ENCODE peak calls at places on chromosomes 2 and 18, in five cellular contexts. One of them, this sample, is unnamed.

GRCh38 chr2:43368483-43369385 is 142.3 kb upstream of the ZFP36L2 start:
- DNase-seq in HCT116: no peak
- DNase-seq in HepG2: no peak
- DNase-seq in A549: no peak
- DNase-seq in K562: no peak
- DNase-seq in this sample: peak; percentile 21

GRCh38 chr2:161681043-161681442 is 56.8 kb downstream of the SLC4A10 start:
- DNase-seq in A549: no peak
- DNase-seq in HepG2: no peak
- DNase-seq in K562: no peak
- DNase-seq in HCT116: peak; percentile 57
- DNase-seq in this sample: no peak

GRCh38 chr2:158130832-158131473 is 29.3 kb downstream of the UPP2 start:
- DNase-seq in K562: no peak
- DNase-seq in HCT116: no peak
- DNase-seq in HepG2: peak; percentile 96
- DNase-seq in A549: no peak
- DNase-seq in this sample: no peak

GRCh38 chr2:226733189-226733858 is 66.3 kb downstream of the IRS1 start:
- DNase-seq in A549: peak; percentile 26
- DNase-seq in HCT116: no peak
- DNase-seq in K562: no peak
- DNase-seq in HepG2: peak; percentile 98
- DNase-seq in this sample: no peak

GRCh38 chr2:80548469-80548868 is 243.9 kb upstream of the LRRTM1 start:
- DNase-seq in A549: no peak
- DNase-seq in HepG2: no peak
- DNase-seq in K562: no peak
- DNase-seq in HCT116: no peak
- DNase-seq in this sample: no peak

GRCh38 chr2:126859631-126860030 is 39.1 kb upstream of the TEX51 start:
- DNase-seq in HCT116: no peak
- DNase-seq in A549: no peak
- DNase-seq in K562: no peak
- DNase-seq in HepG2: no peak
- DNase-seq in this sample: no peak

GRCh38 chr18:44758821-44759624 is 78.3 kb downstream of the SETBP1 start:
- DNase-seq in K562: no peak
- DNase-seq in HCT116: no peak
- DNase-seq in A549: no peak
- DNase-seq in HepG2: no peak
- DNase-seq in this sample: peak; percentile 48

GRCh38 chr2:98118852-98119251 is 31.9 kb downstream of the VWA3B start:
- DNase-seq in HepG2: no peak
- DNase-seq in K562: no peak
- DNase-seq in A549: no peak
- DNase-seq in HCT116: no peak
- DNase-seq in this sample: no peak

GRCh38 chr18:11362856-11363255 is 213.5 kb upstream of the PIEZO2 start:
- DNase-seq in HCT116: no peak
- DNase-seq in HepG2: no peak
- DNase-seq in A549: no peak
- DNase-seq in K562: no peak
- DNase-seq in this sample: no peak

GRCh38 chr18:73318732-73319479 is 451.1 kb upstream of the NETO1 start:
- DNase-seq in K562: no peak
- DNase-seq in A549: no peak
- DNase-seq in HepG2: no peak
- DNase-seq in HCT116: no peak
- DNase-seq in this sample: no peak

GRCh38 chr2:30323499-30323898 is 92.2 kb downstream of the LBH start:
- DNase-seq in A549: no peak
- DNase-seq in K562: no peak
- DNase-seq in HCT116: no peak
- DNase-seq in HepG2: no peak
- DNase-seq in this sample: no peak

GRCh38 chr2:215830313-215830712 is 183.0 kb downstream of the MREG start:
- DNase-seq in A549: no peak
- DNase-seq in K562: peak; percentile 71
- DNase-seq in HepG2: peak; percentile 55
- DNase-seq in HCT116: peak; percentile 12
- DNase-seq in this sample: peak; percentile 23

GRCh38 chr2:218327451-218327850 is 29.2 kb upstream of the CATIP start:
- DNase-seq in A549: no peak
- DNase-seq in K562: no peak
- DNase-seq in HCT116: no peak
- DNase-seq in HepG2: no peak
- DNase-seq in this sample: peak; percentile 76

GRCh38 chr2:231924889-231925275 is 1.3 kb downstream of the NPPC start:
- DNase-seq in A549: peak; percentile 36
- DNase-seq in HepG2: no peak
- DNase-seq in HCT116: no peak
- DNase-seq in K562: no peak
- DNase-seq in this sample: no peak

GRCh38 chr2:84940088-84940470 is 30.9 kb upstream of the KCMF1 start:
- DNase-seq in HepG2: no peak
- DNase-seq in A549: no peak
- DNase-seq in K562: no peak
- DNase-seq in HCT116: no peak
- DNase-seq in this sample: no peak

GRCh38 chr2:71187589-71187988 is 39.3 kb downstream of the PAIP2B start:
- DNase-seq in HCT116: no peak
- DNase-seq in HepG2: no peak
- DNase-seq in K562: no peak
- DNase-seq in A549: no peak
- DNase-seq in this sample: no peak

GRCh38 chr2:71186973-71187372 is 39.9 kb downstream of the PAIP2B start:
- DNase-seq in HepG2: no peak
- DNase-seq in A549: no peak
- DNase-seq in HCT116: no peak
- DNase-seq in K562: no peak
- DNase-seq in this sample: no peak

DNA sequence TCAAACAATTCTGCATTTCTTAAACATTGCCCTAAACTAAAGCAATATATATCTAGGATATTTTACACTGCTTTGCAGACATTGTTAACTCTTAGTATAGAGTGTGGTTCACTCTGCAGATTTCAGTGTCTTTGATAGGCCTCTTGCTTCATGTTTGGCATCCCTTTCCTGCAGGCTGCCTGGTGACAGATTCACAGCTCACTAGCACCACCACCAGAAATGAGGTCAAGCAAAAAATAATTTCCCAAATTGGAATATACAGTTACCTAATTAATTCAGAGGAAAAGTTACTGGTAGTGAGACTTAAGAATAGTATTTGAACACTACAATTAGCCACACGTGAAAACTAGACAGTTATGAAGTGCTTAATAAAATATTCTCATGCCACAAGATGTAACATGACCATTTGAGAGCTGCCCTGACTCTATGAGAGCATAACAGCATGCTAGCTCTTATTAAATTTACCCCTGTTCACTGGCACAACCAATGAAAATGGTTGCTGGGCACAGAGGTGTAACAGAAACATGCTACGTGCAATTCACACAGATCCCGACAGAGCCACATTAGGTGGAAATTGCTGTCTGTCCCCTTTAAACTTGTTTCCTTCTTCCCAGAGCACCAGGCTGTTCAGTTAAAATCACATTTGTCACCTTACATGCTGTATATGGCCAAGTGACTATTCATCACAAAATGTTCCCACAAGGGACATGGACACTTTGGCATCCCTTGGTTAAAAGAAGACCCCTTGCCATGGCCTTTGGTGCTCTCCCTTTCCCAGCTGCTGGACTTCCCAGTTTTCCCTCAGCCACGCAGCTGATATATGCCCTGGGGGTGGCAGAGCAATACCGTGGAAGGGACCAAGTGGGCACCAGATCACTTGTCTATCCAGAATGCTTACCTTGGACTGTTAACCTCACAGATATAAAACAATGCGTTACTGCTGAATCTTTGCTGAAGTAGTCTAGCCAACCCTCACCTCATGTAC is 35.7 kb downstream of the PAIP2B start:
- DNase-seq in K562: no peak
- DNase-seq in HCT116: peak; percentile 3
- DNase-seq in A549: no peak
- DNase-seq in HepG2: peak; percentile 13
- DNase-seq in this sample: peak; percentile 52
- TF ChIP-seq CTCF in K562: peak; percentile 33
- TF ChIP-seq CTCF in HCT116: peak; percentile 35
- TF ChIP-seq CTCF in A549: peak; percentile 55
- TF ChIP-seq CTCF in HepG2: peak; percentile 51
- TF ChIP-seq CTCF in this sample: peak; percentile 24

GRCh38 chr2:239561448-239562001 is 160.7 kb upstream of the HDAC4 start:
- DNase-seq in K562: no peak
- DNase-seq in A549: no peak
- DNase-seq in HepG2: no peak
- DNase-seq in HCT116: no peak
- DNase-seq in this sample: no peak
- TF ChIP-seq MAX in K562: no peak
- TF ChIP-seq MAX in A549: no peak
- TF ChIP-seq MAX in HepG2: no peak
- TF ChIP-seq MAX in HCT116: no peak
- TF ChIP-seq MAX in this sample: no peak

GRCh38 chr18:9741821-9742541 is 33.9 kb downstream of the RAB31 start:
- DNase-seq in HCT116: no peak
- DNase-seq in K562: no peak
- DNase-seq in HepG2: peak; percentile 29
- DNase-seq in A549: no peak
- DNase-seq in this sample: peak; percentile 44
- H3K4me3 ChIP-seq in HCT116: peak overlapping the region; percentile 22
- H3K4me3 ChIP-seq in K562: no peak overlapping the region
- H3K4me3 ChIP-seq in HepG2: peak overlapping the region; percentile 50
- H3K4me3 ChIP-seq in A549: no peak overlapping the region
- H3K4me3 ChIP-seq in this sample: no peak overlapping the region

DNA sequence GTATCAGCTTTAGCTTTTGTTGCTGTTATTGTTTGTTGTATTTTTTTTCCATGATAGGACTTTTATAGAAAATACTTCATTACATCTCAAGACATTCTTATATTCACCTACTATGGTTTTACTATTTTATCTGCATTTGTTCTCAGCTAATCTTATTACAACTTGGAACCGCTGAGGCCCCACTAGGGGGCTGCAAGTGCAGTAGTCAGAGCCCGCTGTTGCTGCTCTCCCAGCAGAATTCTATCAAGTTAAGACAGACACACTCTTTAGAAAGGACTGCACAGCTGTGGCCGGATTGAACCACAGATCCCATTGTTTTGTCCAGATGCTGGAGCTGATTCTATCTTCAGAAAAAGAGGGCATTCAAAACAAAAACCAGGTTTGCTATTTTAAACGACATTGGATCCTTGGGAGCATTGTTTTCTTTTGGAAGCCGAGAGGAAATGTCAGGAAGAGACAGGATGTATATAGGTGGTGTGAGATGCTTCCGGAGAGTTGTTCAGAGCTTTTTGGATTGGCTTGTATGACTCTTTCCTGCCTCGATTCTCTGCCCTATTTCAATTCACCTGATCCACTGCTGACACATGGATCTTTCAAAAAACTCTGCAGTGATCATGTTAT is 105.7 kb upstream of the GAREM1 start:
- DNase-seq in HepG2: peak; percentile 29
- DNase-seq in A549: no peak
- DNase-seq in HCT116: no peak
- DNase-seq in K562: no peak
- DNase-seq in this sample: peak; percentile 27
- TF ChIP-seq CTCF in HepG2: peak; percentile 45
- TF ChIP-seq CTCF in A549: peak; percentile 14
- TF ChIP-seq CTCF in HCT116: no peak
- TF ChIP-seq CTCF in K562: no peak
- TF ChIP-seq CTCF in this sample: peak; percentile 36

GRCh38 chr2:14189929-14190328 is 442.6 kb upstream of the LRATD1 start:
- DNase-seq in HepG2: no peak
- DNase-seq in HCT116: no peak
- DNase-seq in K562: no peak
- DNase-seq in A549: no peak
- DNase-seq in this sample: no peak

GRCh38 chr2:14188431-14188830 is 444.1 kb upstream of the LRATD1 start:
- DNase-seq in K562: no peak
- DNase-seq in A549: no peak
- DNase-seq in HCT116: no peak
- DNase-seq in HepG2: no peak
- DNase-seq in this sample: no peak

GRCh38 chr2:14199040-14199439 is 433.5 kb upstream of the LRATD1 start:
- DNase-seq in K562: no peak
- DNase-seq in HCT116: no peak
- DNase-seq in HepG2: no peak
- DNase-seq in A549: no peak
- DNase-seq in this sample: no peak

GRCh38 chr2:14197293-14197692 is 435.2 kb upstream of the LRATD1 start:
- DNase-seq in K562: no peak
- DNase-seq in HepG2: no peak
- DNase-seq in A549: no peak
- DNase-seq in HCT116: no peak
- DNase-seq in this sample: no peak

DNA sequence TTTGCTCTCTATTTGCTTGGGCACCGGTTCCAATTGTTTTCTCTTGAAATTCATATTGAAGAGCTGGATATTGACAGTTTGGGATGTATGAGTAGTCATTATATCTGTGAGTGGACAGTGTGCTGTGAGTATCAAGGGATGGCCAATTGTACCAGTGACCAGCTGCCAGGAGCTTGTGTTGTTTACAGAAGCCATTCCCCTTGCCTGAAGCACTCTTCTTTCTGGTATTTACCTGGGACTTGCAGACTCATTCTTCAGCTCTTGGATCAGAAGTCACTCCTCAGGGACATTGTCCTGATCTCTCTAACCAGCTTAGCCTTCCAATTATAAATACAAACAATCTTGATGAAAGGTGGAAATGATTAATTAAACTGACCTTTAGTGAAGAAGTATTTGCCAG is 438.3 kb upstream of the LRATD1 start:
- DNase-seq in A549: no peak
- DNase-seq in HCT116: no peak
- DNase-seq in K562: no peak
- DNase-seq in HepG2: no peak
- DNase-seq in this sample: no peak
- TF ChIP-seq MAX in A549: no peak
- TF ChIP-seq MAX in HCT116: no peak
- TF ChIP-seq MAX in K562: no peak
- TF ChIP-seq MAX in HepG2: no peak
- TF ChIP-seq MAX in this sample: no peak

GRCh38 chr2:1708476-1709334 is 35.6 kb downstream of the PXDN start:
- DNase-seq in HepG2: no peak
- DNase-seq in HCT116: no peak
- DNase-seq in K562: no peak
- DNase-seq in A549: no peak
- DNase-seq in this sample: no peak

GRCh38 chr2:1709970-1710560 is 34.2 kb downstream of the PXDN start:
- DNase-seq in A549: no peak
- DNase-seq in HepG2: no peak
- DNase-seq in HCT116: no peak
- DNase-seq in K562: no peak
- DNase-seq in this sample: no peak

GRCh38 chr2:1709335-1709605 is 35.0 kb downstream of the PXDN start:
- DNase-seq in HCT116: no peak
- DNase-seq in HepG2: no peak
- DNase-seq in K562: no peak
- DNase-seq in A549: no peak
- DNase-seq in this sample: no peak

GRCh38 chr2:1705557-1706076 is 38.7 kb downstream of the PXDN start:
- DNase-seq in HepG2: no peak
- DNase-seq in HCT116: no peak
- DNase-seq in K562: no peak
- DNase-seq in A549: no peak
- DNase-seq in this sample: no peak

GRCh38 chr2:1707771-1708351 is 36.5 kb downstream of the PXDN start:
- DNase-seq in K562: no peak
- DNase-seq in HCT116: no peak
- DNase-seq in A549: no peak
- DNase-seq in HepG2: no peak
- DNase-seq in this sample: peak; percentile 75
- H3K4me3 ChIP-seq in K562: no peak overlapping the region
- H3K4me3 ChIP-seq in HCT116: no peak overlapping the region
- H3K4me3 ChIP-seq in A549: no peak overlapping the region
- H3K4me3 ChIP-seq in HepG2: no peak overlapping the region
- H3K4me3 ChIP-seq in this sample: no peak overlapping the region

This sample was measured in NB4.